ENCODE peak calls at places on chromosomes 1 and 21, in four cellular contexts. One of them, this sample, is unnamed.

GRCh38 chr1:92184632-92185031 is 33.1 kb upstream of the C1orf146 start:
- DNase-seq in H9: no peak
- DNase-seq in H1: no peak
- DNase-seq in IMR-90: peak; percentile 89
- DNase-seq in this sample: no peak

GRCh38 chr1:66919063-66919462 is 5.6 kb downstream of the DNAI4 start:
- DNase-seq in H9: no peak
- DNase-seq in H1: no peak
- DNase-seq in IMR-90: no peak
- DNase-seq in this sample: no peak

GRCh38 chr1:153417136-153417888 is 992 bp downstream of the S100A7A start:
- DNase-seq in H9: no peak
- DNase-seq in H1: no peak
- DNase-seq in IMR-90: no peak
- DNase-seq in this sample: no peak

GRCh38 chr1:109113787-109114568 is at the start of gene ELAPOR1:
- DNase-seq in H9: peak; percentile 80
- DNase-seq in H1: peak; percentile 73
- DNase-seq in IMR-90: peak; percentile 19
- DNase-seq in this sample: peak; percentile 69

GRCh38 chr1:209937996-209938959 is at the start of gene SYT14:
- DNase-seq in H9: peak; percentile 84
- DNase-seq in H1: peak; percentile 85
- DNase-seq in IMR-90: peak; percentile 25
- DNase-seq in this sample: peak; percentile 86

GRCh38 chr1:68120136-68120791 is 69.8 kb upstream of the DIRAS3 start:
- DNase-seq in H9: peak; percentile 60
- DNase-seq in H1: peak; percentile 75
- DNase-seq in IMR-90: peak; percentile 85
- DNase-seq in this sample: peak; percentile 86

GRCh38 chr1:26290416-26291261 is 10.8 kb downstream of the SH3BGRL3 start:
- DNase-seq in H9: no peak
- DNase-seq in H1: no peak
- DNase-seq in IMR-90: no peak
- DNase-seq in this sample: no peak

GRCh38 chr1:17586172-17586963 is 46.9 kb downstream of the ARHGEF10L start:
- DNase-seq in H9: peak; percentile 72
- DNase-seq in H1: no peak
- DNase-seq in IMR-90: peak; percentile 87
- DNase-seq in this sample: peak; percentile 68

GRCh38 chr1:227562037-227562436 is 1.3 kb upstream of the ZNF678 start:
- DNase-seq in H9: no peak
- DNase-seq in H1: no peak
- DNase-seq in IMR-90: no peak
- DNase-seq in this sample: no peak

GRCh38 chr1:220788146-220788545 is 1.4 kb downstream of the MTARC1 start:
- DNase-seq in H9: no peak
- DNase-seq in H1: no peak
- DNase-seq in IMR-90: no peak
- DNase-seq in this sample: peak; percentile 49

GRCh38 chr1:4267381-4268261 is 367.5 kb upstream of the C1orf174 start:
- DNase-seq in H9: no peak
- DNase-seq in H1: no peak
- DNase-seq in IMR-90: no peak
- DNase-seq in this sample: no peak

GRCh38 chr1:63802109-63802508 is 28.3 kb downstream of the ROR1 start:
- DNase-seq in H9: no peak
- DNase-seq in H1: no peak
- DNase-seq in IMR-90: no peak
- DNase-seq in this sample: peak; percentile 36

GRCh38 chr1:94772230-94772641 is 47.9 kb upstream of the SLC44A3 start:
- DNase-seq in H9: no peak
- DNase-seq in H1: no peak
- DNase-seq in IMR-90: peak; percentile 52
- DNase-seq in this sample: peak; percentile 35

GRCh38 chr1:18612088-18612487 is 18.6 kb upstream of the PAX7 start:
- DNase-seq in H9: no peak
- DNase-seq in H1: no peak
- DNase-seq in IMR-90: no peak
- DNase-seq in this sample: no peak

GRCh38 chr1:9715536-9716226 is 64.2 kb downstream of the PIK3CD start:
- DNase-seq in H9: no peak
- DNase-seq in H1: no peak
- DNase-seq in IMR-90: no peak
- DNase-seq in this sample: no peak

GRCh38 chr1:180243517-180244221 is 13.6 kb downstream of the LHX4 start:
- DNase-seq in H9: no peak
- DNase-seq in H1: no peak
- DNase-seq in IMR-90: no peak
- DNase-seq in this sample: peak; percentile 37

GRCh38 chr1:7594002-7594713 is 176.9 kb upstream of the VAMP3 start:
- DNase-seq in H9: no peak
- DNase-seq in H1: no peak
- DNase-seq in IMR-90: no peak
- DNase-seq in this sample: no peak

GRCh38 chr21:35048183-35048601 is 910 bp downstream of the RUNX1 start:
- DNase-seq in H9: no peak
- DNase-seq in H1: no peak
- DNase-seq in IMR-90: no peak
- DNase-seq in this sample: no peak

DNA sequence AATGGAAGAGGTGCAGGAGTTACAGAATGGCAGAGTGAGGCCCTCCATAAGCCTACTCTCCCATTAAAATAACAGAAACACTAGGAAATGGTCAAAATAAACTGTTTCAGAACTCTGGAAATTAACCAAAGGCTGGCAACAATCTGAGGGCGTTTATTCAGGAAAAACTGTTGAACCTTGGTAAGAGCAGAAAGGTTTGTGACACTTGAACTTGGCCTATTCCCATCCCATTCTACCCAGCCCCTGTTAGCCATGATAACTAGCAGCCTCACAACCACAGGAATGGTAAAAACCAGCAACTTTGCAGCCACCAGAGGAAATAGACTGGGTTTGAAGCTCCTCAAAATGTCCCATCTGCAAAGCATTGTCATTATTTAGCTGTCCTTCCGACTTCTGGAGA is 256.8 kb downstream of the RHOU start:
- DNase-seq in H9: no peak
- DNase-seq in H1: no peak
- DNase-seq in IMR-90: no peak
- DNase-seq in this sample: no peak
- H3K56ac ChIP-seq in H9: no peak overlapping the region
- H3K56ac ChIP-seq in H1: no peak overlapping the region
- H3K56ac ChIP-seq in IMR-90: no peak overlapping the region
- H3K56ac ChIP-seq in this sample: no peak overlapping the region

GRCh38 chr1:204429746-204430145 is 18.1 kb upstream of the PPP1R15B start:
- DNase-seq in H9: no peak
- DNase-seq in H1: no peak
- DNase-seq in IMR-90: no peak
- DNase-seq in this sample: no peak
- H3K23ac ChIP-seq in H9: no peak overlapping the region
- H3K23ac ChIP-seq in H1: no peak overlapping the region
- H3K23ac ChIP-seq in IMR-90: no peak overlapping the region
- H3K23ac ChIP-seq in this sample: no peak overlapping the region

DNA sequence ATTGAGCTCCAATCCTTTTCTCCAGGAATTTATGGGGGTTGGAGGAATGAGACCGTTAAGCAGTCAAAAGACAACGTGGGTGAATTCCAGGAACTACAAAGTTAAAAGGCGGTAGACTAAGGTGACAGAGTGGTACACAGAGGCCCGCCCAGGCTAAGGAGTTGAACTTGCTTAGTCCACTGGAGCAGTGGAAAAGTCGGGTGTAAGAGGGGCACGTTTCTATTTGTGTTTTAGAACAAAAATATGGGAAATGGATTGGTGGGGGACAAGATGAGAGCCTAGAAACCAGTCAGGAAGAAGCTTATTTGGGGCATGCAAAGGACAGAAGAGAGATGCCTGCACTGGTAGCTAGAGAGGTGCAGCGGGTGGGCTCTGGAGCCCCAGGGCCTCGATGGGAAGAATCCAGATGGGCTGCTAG is 1.2 kb upstream of the LIN9 start:
- DNase-seq in H9: no peak
- DNase-seq in H1: no peak
- DNase-seq in IMR-90: no peak
- DNase-seq in this sample: peak; percentile 40
- H3K56ac ChIP-seq in H9: no peak overlapping the region
- H3K56ac ChIP-seq in H1: no peak overlapping the region
- H3K56ac ChIP-seq in IMR-90: no peak overlapping the region
- H3K56ac ChIP-seq in this sample: peak overlapping the region; percentile 20

GRCh38 chr1:221841291-221841982 is 99.5 kb upstream of the DUSP10 start:
- DNase-seq in H9: no peak
- DNase-seq in H1: no peak
- DNase-seq in IMR-90: no peak
- DNase-seq in this sample: no peak
- H3K23ac ChIP-seq in H9: no peak overlapping the region
- H3K23ac ChIP-seq in H1: no peak overlapping the region
- H3K23ac ChIP-seq in IMR-90: no peak overlapping the region
- H3K23ac ChIP-seq in this sample: no peak overlapping the region

GRCh38 chr1:83794384-83794783 is 204.5 kb downstream of the TTLL7 start:
- DNase-seq in H9: no peak
- DNase-seq in H1: no peak
- DNase-seq in IMR-90: no peak
- DNase-seq in this sample: no peak
- H3K56ac ChIP-seq in H9: no peak overlapping the region
- H3K56ac ChIP-seq in H1: no peak overlapping the region
- H3K56ac ChIP-seq in IMR-90: no peak overlapping the region
- H3K56ac ChIP-seq in this sample: no peak overlapping the region